ENCODE peak calls at places on chromosomes 5 and 9, in ten cellular contexts. N is progenitor cell of endocrine pancreas; H is adipocyte; M is lower leg skin; G is left kidney; Z is fibroblast of lung; D is HTR-8/SVneo; T is activated CD8-positive, alpha-beta memory T cell treated with anti-CD3 and anti-CD28 coated beads for 24 hours; L is CD8-positive, alpha-beta memory T cell; V is T-helper 9 cell. W is an unnamed sample.

GRCh38 chr5:4022991-4023390 is 427.4 kb downstream of the IRX1 start:
- DNase-seq in N (no peak), H (no peak), G (no peak), V (no peak), T (no peak), Z (no peak), D (no peak), L (no peak), M (no peak), W (no peak)

GRCh38 chr5:124743534-124744169 is 2.8 kb downstream of the ZNF608 start:
- DNase-seq in N (no peak), G (peak), L (no peak), D (no peak), M (no peak), T (no peak), H (no peak), Z (peak), V (no peak), W (no peak)

GRCh38 chr9:4290427-4290837 is 9.4 kb downstream of the GLIS3 start:
- DNase-seq in T (no peak), V (no peak), D (no peak), N (no peak), G (no peak), H (peak), L (no peak), Z (no peak), M (no peak), W (no peak)

GRCh38 chr5:40383719-40384651 is 295.7 kb upstream of the PTGER4 start:
- DNase-seq in T (no peak), V (no peak), H (peak), L (no peak), N (no peak), Z (peak), D (peak), G (peak), M (no peak), W (no peak)

GRCh38 chr9:6024035-6024554 is 8.7 kb upstream of the RANBP6 start:
- DNase-seq in N (no peak), L (no peak), T (no peak), D (no peak), Z (no peak), M (no peak), H (peak), G (peak), V (peak), W (no peak)

GRCh38 chr5:179404321-179405053 is 59.2 kb upstream of the ADAMTS2 start:
- DNase-seq in V (no peak), H (peak), Z (no peak), L (no peak), T (peak), D (peak), G (peak), M (peak), N (no peak), W (no peak)

GRCh38 chr9:136438548-136438908 is 1.1 kb downstream of the INPP5E start:
- DNase-seq in M (no peak), V (no peak), Z (peak), T (no peak), N (no peak), L (no peak), G (peak), H (peak), D (no peak), W (no peak)

GRCh38 chr5:4581289-4581688 is 558.8 kb upstream of the ADAMTS16 start:
- DNase-seq in T (no peak), Z (no peak), N (no peak), H (no peak), L (no peak), M (no peak), D (no peak), V (no peak), G (peak), W (no peak)

GRCh38 chr5:154642499-154643245 is 112.5 kb upstream of the LARP1 start:
- DNase-seq in Z (no peak), G (peak), L (no peak), T (no peak), V (no peak), M (no peak), D (no peak), N (no peak), H (peak), W (peak)

GRCh38 chr5:147403659-147404640 is 105.9 kb downstream of the DPYSL3 start:
- DNase-seq in T (no peak), Z (peak), G (no peak), H (peak), M (peak), V (no peak), N (no peak), L (no peak), D (peak), W (peak)

GRCh38 chr5:151596839-151597539 is 5.9 kb upstream of the FAT2 start:
- DNase-seq in T (no peak), N (peak), L (no peak), H (peak), D (peak), Z (peak), M (no peak), G (peak), V (no peak), W (no peak)

GRCh38 chr5:119631660-119632059 is 2.3 kb downstream of the FAM170A start:
- DNase-seq in L (no peak), G (no peak), N (no peak), Z (no peak), V (no peak), T (no peak), D (no peak), H (no peak), M (no peak), W (no peak)

GRCh38 chr9:77464591-77465125 is 183.5 kb downstream of the GNA14 start:
- DNase-seq in T (no peak), D (no peak), L (no peak), Z (peak), V (no peak), M (no peak), G (no peak), N (no peak), H (no peak), W (no peak)

GRCh38 chr5:124963236-124963929 is 216.9 kb upstream of the ZNF608 start:
- DNase-seq in G (peak), Z (peak), L (no peak), T (no peak), V (no peak), D (peak), N (no peak), M (no peak), H (peak), W (no peak)

GRCh38 chr9:1747568-1747967 is 267.6 kb upstream of the SMARCA2 start:
- DNase-seq in V (no peak), G (no peak), T (no peak), D (no peak), Z (no peak), N (no peak), M (no peak), H (no peak), L (no peak), W (no peak)

GRCh38 chr5:14476791-14477435 is 104.7 kb upstream of the OTULINL start:
- DNase-seq in V (no peak), H (peak), N (no peak), Z (peak), T (no peak), L (no peak), M (no peak), G (no peak), D (no peak), W (no peak)

GRCh38 chr5:14481299-14481799 is 100.2 kb upstream of the OTULINL start:
- DNase-seq in V (no peak), H (no peak), D (no peak), N (no peak), M (no peak), Z (no peak), T (no peak), G (no peak), L (no peak), W (no peak)

GRCh38 chr5:14160116-14160515 is 17.0 kb downstream of the TRIO start:
- DNase-seq in H (no peak), N (no peak), M (no peak), G (no peak), Z (no peak), D (no peak), V (no peak), L (no peak), T (no peak), W (no peak)

GRCh38 chr9:106051573-106051972 is 357.2 kb downstream of the TMEM38B start:
- DNase-seq in G (no peak), T (no peak), V (no peak), L (no peak), Z (no peak), H (no peak), D (no peak), N (no peak), M (no peak), W (no peak)

GRCh38 chr5:35815089-35815936 is 41.4 kb upstream of the IL7R start:
- DNase-seq in T (no peak), Z (no peak), H (peak), N (no peak), M (no peak), L (no peak), G (no peak), V (no peak), D (no peak), W (no peak)

GRCh38 chr5:160054831-160055230 is 45.9 kb downstream of the TTC1 start:
- DNase-seq in T (no peak), V (no peak), G (no peak), M (no peak), Z (peak), D (peak), L (no peak), N (no peak), H (no peak), W (no peak)

GRCh38 chr5:141868541-141868940 is 9.7 kb downstream of the PCDH1 start:
- DNase-seq in V (no peak), L (no peak), T (no peak), D (no peak), H (no peak), M (no peak), N (no peak), G (no peak), Z (no peak), W (no peak)

GRCh38 chr9:126925876-126926275 is 11.3 kb downstream of the RALGPS1 start:
- DNase-seq in G (no peak), Z (no peak), N (no peak), H (no peak), L (no peak), M (no peak), D (no peak), T (no peak), V (no peak), W (no peak)

GRCh38 chr9:117929873-117930272 is 225.7 kb downstream of the TLR4 start:
- DNase-seq in H (no peak), Z (no peak), D (no peak), L (no peak), V (no peak), M (no peak), N (no peak), T (no peak), G (no peak), W (no peak)

GRCh38 chr5:136053336-136054121 is 24.7 kb downstream of the TGFBI start:
- DNase-seq in H (peak), T (no peak), M (peak), D (peak), N (no peak), V (no peak), Z (peak), L (no peak), G (peak), W (peak)

GRCh38 chr5:79236970-79237734 is 1.2 kb downstream of the JMY start:
- DNase-seq in M (peak), L (peak), D (peak), H (peak), T (peak), G (peak), V (peak), N (peak), Z (peak), W (peak)

GRCh38 chr5:161230222-161230621 is 316.3 kb downstream of the GABRB2 start:
- DNase-seq in H (no peak), G (peak), T (no peak), L (no peak), N (no peak), M (no peak), V (no peak), D (no peak), Z (no peak), W (no peak)

GRCh38 chr9:83981126-83981871 is 694 bp downstream of the RMI1 start:
- DNase-seq in G (peak), Z (peak), T (peak), N (no peak), L (no peak), M (no peak), V (no peak), D (peak), H (peak), W (peak)

GRCh38 chr5:15037247-15037908 is 165.8 kb upstream of the ANKH start:
- DNase-seq in V (no peak), L (no peak), T (no peak), G (no peak), H (no peak), D (no peak), N (no peak), Z (no peak), M (no peak), W (no peak)

GRCh38 chr5:164048527-164048926 is 543.1 kb downstream of the MAT2B start:
- DNase-seq in L (no peak), N (no peak), V (no peak), G (peak), T (no peak), Z (peak), H (peak), M (no peak), D (peak), W (no peak)

GRCh38 chr9:122393284-122393983 is 22.6 kb downstream of the PTGS1 start:
- DNase-seq in G (no peak), N (no peak), V (no peak), H (no peak), T (no peak), L (no peak), M (no peak), D (no peak), Z (no peak), W (no peak)

GRCh38 chr5:162888268-162888667 is 549.1 kb upstream of the CCNG1 start:
- DNase-seq in D (no peak), Z (no peak), H (no peak), L (no peak), M (no peak), G (peak), N (no peak), T (no peak), V (no peak), W (no peak)

GRCh38 chr5:169183581-169183980 is 117.4 kb downstream of the SLIT3 start:
- DNase-seq in T (no peak), D (no peak), L (no peak), Z (peak), V (no peak), H (peak), N (no peak), M (no peak), G (no peak), W (no peak)

GRCh38 chr5:57327934-57328333 is 154.1 kb downstream of the GPBP1 start:
- DNase-seq in G (no peak), N (no peak), M (no peak), V (no peak), H (no peak), L (no peak), Z (peak), D (no peak), T (no peak), W (no peak)